ENCODE peak calls at places on chromosome 1, in seven cellular contexts. One of them, this sample, is unnamed.

GRCh38 chr1:232044728-232045127 is 418.1 kb downstream of the DISC1 start:
- DNase-seq in ecto neural progenitor cell: no peak
- DNase-seq in posterior vena cava: no peak
- DNase-seq in spleen: no peak
- DNase-seq in CD8-positive, alpha-beta memory T cell: no peak
- DNase-seq in stimulated activated CD4-positive, alpha-beta T cell treated with anti-CD3 and anti-CD28 coated beads, TNF-alpha, amount 100 ng/mL, for 4 hours: no peak
- DNase-seq in stimulated activated CD8-positive, alpha-beta memory T cell treated with anti-CD3 and anti-CD28 coated beads, Interleukin-15, amount 100 ng/mL, for 1 hour: no peak
- DNase-seq in this sample: no peak

GRCh38 chr1:186530104-186530503 is 69.2 kb upstream of the PDC start:
- DNase-seq in ecto neural progenitor cell: no peak
- DNase-seq in posterior vena cava: no peak
- DNase-seq in spleen: no peak
- DNase-seq in CD8-positive, alpha-beta memory T cell: no peak
- DNase-seq in stimulated activated CD4-positive, alpha-beta T cell treated with anti-CD3 and anti-CD28 coated beads, TNF-alpha, amount 100 ng/mL, for 4 hours: no peak
- DNase-seq in stimulated activated CD8-positive, alpha-beta memory T cell treated with anti-CD3 and anti-CD28 coated beads, Interleukin-15, amount 100 ng/mL, for 1 hour: no peak
- DNase-seq in this sample: no peak

GRCh38 chr1:37944091-37944763 is 2.6 kb downstream of the INPP5B start:
- DNase-seq in ecto neural progenitor cell: no peak
- DNase-seq in posterior vena cava: no peak
- DNase-seq in spleen: no peak
- DNase-seq in CD8-positive, alpha-beta memory T cell: no peak
- DNase-seq in stimulated activated CD4-positive, alpha-beta T cell treated with anti-CD3 and anti-CD28 coated beads, TNF-alpha, amount 100 ng/mL, for 4 hours: no peak
- DNase-seq in stimulated activated CD8-positive, alpha-beta memory T cell treated with anti-CD3 and anti-CD28 coated beads, Interleukin-15, amount 100 ng/mL, for 1 hour: no peak
- DNase-seq in this sample: no peak

GRCh38 chr1:243705585-243705984 is 144.5 kb downstream of the AKT3 start:
- DNase-seq in ecto neural progenitor cell: no peak
- DNase-seq in posterior vena cava: no peak
- DNase-seq in spleen: no peak
- DNase-seq in CD8-positive, alpha-beta memory T cell: no peak
- DNase-seq in stimulated activated CD4-positive, alpha-beta T cell treated with anti-CD3 and anti-CD28 coated beads, TNF-alpha, amount 100 ng/mL, for 4 hours: no peak
- DNase-seq in stimulated activated CD8-positive, alpha-beta memory T cell treated with anti-CD3 and anti-CD28 coated beads, Interleukin-15, amount 100 ng/mL, for 1 hour: no peak
- DNase-seq in this sample: no peak

GRCh38 chr1:207424570-207425131 is 29.5 kb upstream of the CR2 start:
- DNase-seq in ecto neural progenitor cell: no peak
- DNase-seq in posterior vena cava: peak
- DNase-seq in spleen: no peak
- DNase-seq in CD8-positive, alpha-beta memory T cell: no peak
- DNase-seq in stimulated activated CD4-positive, alpha-beta T cell treated with anti-CD3 and anti-CD28 coated beads, TNF-alpha, amount 100 ng/mL, for 4 hours: no peak
- DNase-seq in stimulated activated CD8-positive, alpha-beta memory T cell treated with anti-CD3 and anti-CD28 coated beads, Interleukin-15, amount 100 ng/mL, for 1 hour: no peak
- DNase-seq in this sample: no peak

GRCh38 chr1:214303538-214303937 is 22.6 kb downstream of the SMYD2 start:
- DNase-seq in ecto neural progenitor cell: no peak
- DNase-seq in posterior vena cava: no peak
- DNase-seq in spleen: peak
- DNase-seq in CD8-positive, alpha-beta memory T cell: no peak
- DNase-seq in stimulated activated CD4-positive, alpha-beta T cell treated with anti-CD3 and anti-CD28 coated beads, TNF-alpha, amount 100 ng/mL, for 4 hours: no peak
- DNase-seq in stimulated activated CD8-positive, alpha-beta memory T cell treated with anti-CD3 and anti-CD28 coated beads, Interleukin-15, amount 100 ng/mL, for 1 hour: no peak
- DNase-seq in this sample: no peak

GRCh38 chr1:182723195-182723594 is 38.8 kb upstream of the RGS8 start:
- DNase-seq in ecto neural progenitor cell: no peak
- DNase-seq in posterior vena cava: peak
- DNase-seq in spleen: no peak
- DNase-seq in CD8-positive, alpha-beta memory T cell: no peak
- DNase-seq in stimulated activated CD4-positive, alpha-beta T cell treated with anti-CD3 and anti-CD28 coated beads, TNF-alpha, amount 100 ng/mL, for 4 hours: no peak
- DNase-seq in stimulated activated CD8-positive, alpha-beta memory T cell treated with anti-CD3 and anti-CD28 coated beads, Interleukin-15, amount 100 ng/mL, for 1 hour: no peak
- DNase-seq in this sample: no peak

GRCh38 chr1:42114229-42114628 is 39.0 kb upstream of the GUCA2B start:
- DNase-seq in ecto neural progenitor cell: no peak
- DNase-seq in posterior vena cava: no peak
- DNase-seq in spleen: no peak
- DNase-seq in CD8-positive, alpha-beta memory T cell: no peak
- DNase-seq in stimulated activated CD4-positive, alpha-beta T cell treated with anti-CD3 and anti-CD28 coated beads, TNF-alpha, amount 100 ng/mL, for 4 hours: no peak
- DNase-seq in stimulated activated CD8-positive, alpha-beta memory T cell treated with anti-CD3 and anti-CD28 coated beads, Interleukin-15, amount 100 ng/mL, for 1 hour: no peak
- DNase-seq in this sample: no peak

GRCh38 chr1:101509370-101509769 is 272.6 kb downstream of the S1PR1 start:
- DNase-seq in ecto neural progenitor cell: no peak
- DNase-seq in posterior vena cava: no peak
- DNase-seq in spleen: no peak
- DNase-seq in CD8-positive, alpha-beta memory T cell: no peak
- DNase-seq in stimulated activated CD4-positive, alpha-beta T cell treated with anti-CD3 and anti-CD28 coated beads, TNF-alpha, amount 100 ng/mL, for 4 hours: no peak
- DNase-seq in stimulated activated CD8-positive, alpha-beta memory T cell treated with anti-CD3 and anti-CD28 coated beads, Interleukin-15, amount 100 ng/mL, for 1 hour: no peak
- DNase-seq in this sample: no peak

GRCh38 chr1:228354390-228355320 is 52.0 kb downstream of the TRIM11 start:
- DNase-seq in ecto neural progenitor cell: no peak
- DNase-seq in posterior vena cava: no peak
- DNase-seq in spleen: no peak
- DNase-seq in CD8-positive, alpha-beta memory T cell: no peak
- DNase-seq in stimulated activated CD4-positive, alpha-beta T cell treated with anti-CD3 and anti-CD28 coated beads, TNF-alpha, amount 100 ng/mL, for 4 hours: no peak
- DNase-seq in stimulated activated CD8-positive, alpha-beta memory T cell treated with anti-CD3 and anti-CD28 coated beads, Interleukin-15, amount 100 ng/mL, for 1 hour: no peak
- DNase-seq in this sample: no peak

GRCh38 chr1:56187410-56187809 is 392.0 kb downstream of the PLPP3 start:
- DNase-seq in ecto neural progenitor cell: no peak
- DNase-seq in posterior vena cava: no peak
- DNase-seq in spleen: no peak
- DNase-seq in CD8-positive, alpha-beta memory T cell: no peak
- DNase-seq in stimulated activated CD4-positive, alpha-beta T cell treated with anti-CD3 and anti-CD28 coated beads, TNF-alpha, amount 100 ng/mL, for 4 hours: no peak
- DNase-seq in stimulated activated CD8-positive, alpha-beta memory T cell treated with anti-CD3 and anti-CD28 coated beads, Interleukin-15, amount 100 ng/mL, for 1 hour: no peak
- DNase-seq in this sample: no peak

GRCh38 chr1:19799233-19799876 is 361 bp downstream of the TMCO4 start:
- DNase-seq in ecto neural progenitor cell: peak
- DNase-seq in posterior vena cava: peak
- DNase-seq in spleen: peak
- DNase-seq in CD8-positive, alpha-beta memory T cell: peak
- DNase-seq in stimulated activated CD4-positive, alpha-beta T cell treated with anti-CD3 and anti-CD28 coated beads, TNF-alpha, amount 100 ng/mL, for 4 hours: peak
- DNase-seq in stimulated activated CD8-positive, alpha-beta memory T cell treated with anti-CD3 and anti-CD28 coated beads, Interleukin-15, amount 100 ng/mL, for 1 hour: peak
- DNase-seq in this sample: peak

GRCh38 chr1:33468559-33468958 is 3.9 kb upstream of the ZSCAN20 start:
- DNase-seq in ecto neural progenitor cell: no peak
- DNase-seq in posterior vena cava: no peak
- DNase-seq in spleen: no peak
- DNase-seq in CD8-positive, alpha-beta memory T cell: no peak
- DNase-seq in stimulated activated CD4-positive, alpha-beta T cell treated with anti-CD3 and anti-CD28 coated beads, TNF-alpha, amount 100 ng/mL, for 4 hours: no peak
- DNase-seq in stimulated activated CD8-positive, alpha-beta memory T cell treated with anti-CD3 and anti-CD28 coated beads, Interleukin-15, amount 100 ng/mL, for 1 hour: no peak
- DNase-seq in this sample: no peak

GRCh38 chr1:224996266-224996665 is 66.8 kb downstream of the DNAH14 start:
- DNase-seq in ecto neural progenitor cell: no peak
- DNase-seq in posterior vena cava: no peak
- DNase-seq in spleen: no peak
- DNase-seq in CD8-positive, alpha-beta memory T cell: no peak
- DNase-seq in stimulated activated CD4-positive, alpha-beta T cell treated with anti-CD3 and anti-CD28 coated beads, TNF-alpha, amount 100 ng/mL, for 4 hours: no peak
- DNase-seq in stimulated activated CD8-positive, alpha-beta memory T cell treated with anti-CD3 and anti-CD28 coated beads, Interleukin-15, amount 100 ng/mL, for 1 hour: no peak
- DNase-seq in this sample: no peak

GRCh38 chr1:98677288-98677687 is 15.8 kb downstream of the SNX7 start:
- DNase-seq in ecto neural progenitor cell: no peak
- DNase-seq in posterior vena cava: no peak
- DNase-seq in spleen: no peak
- DNase-seq in CD8-positive, alpha-beta memory T cell: no peak
- DNase-seq in stimulated activated CD4-positive, alpha-beta T cell treated with anti-CD3 and anti-CD28 coated beads, TNF-alpha, amount 100 ng/mL, for 4 hours: no peak
- DNase-seq in stimulated activated CD8-positive, alpha-beta memory T cell treated with anti-CD3 and anti-CD28 coated beads, Interleukin-15, amount 100 ng/mL, for 1 hour: no peak
- DNase-seq in this sample: peak